ENCODE peak calls at places on chromosomes 2 and 18, in eight cellular contexts. One of them, this sample, is unnamed.
A peak's percentile ranks its signal among the peaks of the same experiment; 100 is the strongest.

GRCh38 chr18:12862467-12862866 is 21.6 kb downstream of the PTPN2 start:
- DNase-seq in A673: no peak
- DNase-seq in aorta: no peak
- DNase-seq in prostate gland: no peak
- DNase-seq in PC-9: peak; percentile 87
- DNase-seq in psoas muscle: no peak
- DNase-seq in GM23248: no peak
- DNase-seq in heart left ventricle: no peak
- DNase-seq in this sample: no peak

GRCh38 chr2:98348066-98348561 is 1.9 kb downstream of the CNGA3 start:
- DNase-seq in psoas muscle: no peak
- DNase-seq in aorta: no peak
- DNase-seq in A673: no peak
- DNase-seq in PC-9: peak; percentile 38
- DNase-seq in GM23248: peak; percentile 18
- DNase-seq in heart left ventricle: no peak
- DNase-seq in prostate gland: no peak
- DNase-seq in this sample: no peak

GRCh38 chr18:13397504-13398163 is 179.1 kb downstream of the LDLRAD4 start:
- DNase-seq in heart left ventricle: no peak
- DNase-seq in prostate gland: no peak
- DNase-seq in A673: no peak
- DNase-seq in aorta: no peak
- DNase-seq in GM23248: no peak
- DNase-seq in psoas muscle: no peak
- DNase-seq in PC-9: no peak
- DNase-seq in this sample: no peak

GRCh38 chr2:54535599-54536195 is 79.6 kb downstream of the SPTBN1 start:
- DNase-seq in GM23248: no peak
- DNase-seq in PC-9: no peak
- DNase-seq in A673: no peak
- DNase-seq in psoas muscle: peak; percentile 27
- DNase-seq in aorta: no peak
- DNase-seq in heart left ventricle: no peak
- DNase-seq in prostate gland: no peak
- DNase-seq in this sample: peak; percentile 54

GRCh38 chr2:202861987-202862386 is 9.6 kb downstream of the ICA1L start:
- DNase-seq in aorta: no peak
- DNase-seq in PC-9: no peak
- DNase-seq in GM23248: no peak
- DNase-seq in A673: no peak
- DNase-seq in psoas muscle: no peak
- DNase-seq in heart left ventricle: no peak
- DNase-seq in prostate gland: no peak
- DNase-seq in this sample: no peak

GRCh38 chr18:22543764-22544163 is 126.0 kb upstream of the CTAGE1 start:
- DNase-seq in GM23248: no peak
- DNase-seq in PC-9: no peak
- DNase-seq in aorta: peak; percentile 70
- DNase-seq in A673: no peak
- DNase-seq in prostate gland: no peak
- DNase-seq in heart left ventricle: no peak
- DNase-seq in psoas muscle: peak; percentile 41
- DNase-seq in this sample: peak; percentile 79

GRCh38 chr2:20595439-20596192 is 55.3 kb downstream of the HS1BP3 start:
- DNase-seq in GM23248: no peak
- DNase-seq in psoas muscle: no peak
- DNase-seq in aorta: peak; percentile 78
- DNase-seq in A673: no peak
- DNase-seq in PC-9: peak; percentile 92
- DNase-seq in prostate gland: no peak
- DNase-seq in heart left ventricle: peak; percentile 56
- DNase-seq in this sample: peak; percentile 72

GRCh38 chr2:138518860-138519259 is 17.3 kb downstream of the SPOPL start:
- DNase-seq in psoas muscle: no peak
- DNase-seq in A673: no peak
- DNase-seq in aorta: no peak
- DNase-seq in GM23248: no peak
- DNase-seq in heart left ventricle: no peak
- DNase-seq in PC-9: no peak
- DNase-seq in prostate gland: no peak
- DNase-seq in this sample: no peak

GRCh38 chr2:239670463-239671120 is 269.8 kb upstream of the HDAC4 start:
- DNase-seq in GM23248: no peak
- DNase-seq in A673: no peak
- DNase-seq in aorta: no peak
- DNase-seq in prostate gland: no peak
- DNase-seq in heart left ventricle: no peak
- DNase-seq in PC-9: no peak
- DNase-seq in psoas muscle: no peak
- DNase-seq in this sample: no peak

GRCh38 chr2:162731917-162732804 is 106.4 kb downstream of the KCNH7 start:
- DNase-seq in GM23248: no peak
- DNase-seq in aorta: no peak
- DNase-seq in PC-9: no peak
- DNase-seq in prostate gland: no peak
- DNase-seq in psoas muscle: no peak
- DNase-seq in heart left ventricle: no peak
- DNase-seq in A673: no peak
- DNase-seq in this sample: no peak

GRCh38 chr18:37494406-37494805 is 71.2 kb downstream of the CELF4 start:
- DNase-seq in psoas muscle: no peak
- DNase-seq in aorta: no peak
- DNase-seq in PC-9: no peak
- DNase-seq in heart left ventricle: no peak
- DNase-seq in prostate gland: no peak
- DNase-seq in A673: no peak
- DNase-seq in GM23248: no peak
- DNase-seq in this sample: no peak

GRCh38 chr18:75391275-75392115 is 36.0 kb downstream of the SMIM21 start:
- DNase-seq in aorta: no peak
- DNase-seq in GM23248: no peak
- DNase-seq in A673: no peak
- DNase-seq in PC-9: no peak
- DNase-seq in prostate gland: no peak
- DNase-seq in psoas muscle: no peak
- DNase-seq in heart left ventricle: no peak
- DNase-seq in this sample: no peak

GRCh38 chr2:72988726-72989273 is 71.5 kb downstream of the EMX1 start:
- DNase-seq in heart left ventricle: no peak
- DNase-seq in GM23248: no peak
- DNase-seq in psoas muscle: no peak
- DNase-seq in prostate gland: no peak
- DNase-seq in aorta: peak; percentile 34
- DNase-seq in PC-9: no peak
- DNase-seq in A673: no peak
- DNase-seq in this sample: no peak

GRCh38 chr2:118632921-118633320 is 214.5 kb downstream of the EN1 start:
- DNase-seq in psoas muscle: no peak
- DNase-seq in heart left ventricle: no peak
- DNase-seq in aorta: no peak
- DNase-seq in A673: no peak
- DNase-seq in prostate gland: no peak
- DNase-seq in PC-9: no peak
- DNase-seq in GM23248: no peak
- DNase-seq in this sample: no peak

DNA sequence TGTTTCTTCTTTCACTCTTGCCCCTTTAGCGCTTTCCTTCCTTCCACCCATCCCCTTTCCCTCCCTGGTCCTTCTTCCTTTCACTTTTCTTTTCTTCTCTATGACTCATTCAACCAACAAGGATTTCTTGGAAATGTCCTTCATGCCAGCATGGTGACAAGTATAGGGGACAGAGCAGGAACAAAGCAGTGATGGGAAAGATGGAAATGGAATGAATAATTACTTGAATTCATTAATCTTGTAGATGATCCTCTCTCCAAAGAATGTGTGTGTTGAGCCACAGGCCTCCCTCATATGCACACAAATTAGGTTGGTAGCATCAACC is 1.5 kb downstream of the VAMP5 start:
- DNase-seq in aorta: no peak
- DNase-seq in A673: no peak
- DNase-seq in prostate gland: no peak
- DNase-seq in PC-9: no peak
- DNase-seq in heart left ventricle: no peak
- DNase-seq in GM23248: peak; percentile 73
- DNase-seq in psoas muscle: no peak
- DNase-seq in this sample: no peak
- H3K4me3 ChIP-seq in aorta: no peak overlapping the region
- H3K4me3 ChIP-seq in A673: no peak overlapping the region
- H3K4me3 ChIP-seq in prostate gland: no peak overlapping the region
- H3K4me3 ChIP-seq in PC-9: no peak overlapping the region
- H3K4me3 ChIP-seq in heart left ventricle: no peak overlapping the region
- H3K4me3 ChIP-seq in GM23248: peak overlapping the region; percentile 78
- H3K4me3 ChIP-seq in psoas muscle: peak overlapping the region; percentile 81
- H3K4me3 ChIP-seq in this sample: no peak overlapping the region

GRCh38 chr2:104965900-104966299 is 72.0 kb upstream of the MRPS9 start:
- DNase-seq in PC-9: no peak
- DNase-seq in A673: no peak
- DNase-seq in psoas muscle: no peak
- DNase-seq in GM23248: no peak
- DNase-seq in prostate gland: no peak
- DNase-seq in aorta: no peak
- DNase-seq in heart left ventricle: no peak
- DNase-seq in this sample: no peak
- H3K9me3 ChIP-seq in PC-9: peaks cover 4% of the 10 kb centered on the region
- H3K9me3 ChIP-seq in A673: no peaks in the 10 kb centered on the region
- H3K9me3 ChIP-seq in psoas muscle: peaks cover 22% of the 10 kb centered on the region
- H3K9me3 ChIP-seq in GM23248: no peaks in the 10 kb centered on the region
- H3K9me3 ChIP-seq in prostate gland: no peaks in the 10 kb centered on the region
- H3K9me3 ChIP-seq in aorta: peaks cover 5% of the 10 kb centered on the region
- H3K9me3 ChIP-seq in heart left ventricle: no peaks in the 10 kb centered on the region
- H3K9me3 ChIP-seq in this sample: no peaks in the 10 kb centered on the region

DNA sequence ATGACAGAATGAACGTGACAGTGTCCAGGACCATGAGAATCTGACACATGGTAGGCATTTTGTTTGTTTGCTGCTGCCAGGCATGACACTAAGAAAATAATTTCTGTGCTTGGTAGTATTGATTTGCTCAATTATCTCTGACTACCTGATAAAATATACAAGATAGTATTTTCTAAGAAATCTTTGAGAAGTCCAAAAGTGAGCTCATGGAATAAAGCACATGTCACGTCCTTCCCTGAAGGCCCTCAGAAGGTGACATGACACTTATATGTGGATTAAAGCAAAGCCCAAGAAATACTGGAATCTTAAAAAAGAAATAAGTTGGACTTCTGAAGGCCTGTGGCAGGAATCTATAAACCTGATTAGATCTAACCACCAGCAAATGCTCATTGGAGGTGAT is 3.8 kb upstream of the TTN start:
- DNase-seq in A673: no peak
- DNase-seq in aorta: no peak
- DNase-seq in prostate gland: no peak
- DNase-seq in heart left ventricle: no peak
- DNase-seq in GM23248: no peak
- DNase-seq in PC-9: no peak
- DNase-seq in psoas muscle: no peak
- DNase-seq in this sample: no peak
- H3K27ac ChIP-seq in A673: no peak overlapping the region
- H3K27ac ChIP-seq in aorta: peak overlapping the region; percentile 30
- H3K27ac ChIP-seq in prostate gland: no peak overlapping the region
- H3K27ac ChIP-seq in heart left ventricle: no peak overlapping the region
- H3K27ac ChIP-seq in GM23248: no peak overlapping the region
- H3K27ac ChIP-seq in PC-9: no peak overlapping the region
- H3K27ac ChIP-seq in psoas muscle: peak overlapping the region; percentile 96
- H3K27ac ChIP-seq in this sample: no peak overlapping the region

GRCh38 chr2:25198209-25198525 is 29.8 kb upstream of the POMC start:
- DNase-seq in psoas muscle: no peak
- DNase-seq in PC-9: no peak
- DNase-seq in prostate gland: no peak
- DNase-seq in aorta: no peak
- DNase-seq in GM23248: no peak
- DNase-seq in A673: no peak
- DNase-seq in heart left ventricle: no peak
- DNase-seq in this sample: no peak
- H3K4me3 ChIP-seq in psoas muscle: no peak overlapping the region
- H3K4me3 ChIP-seq in PC-9: no peak overlapping the region
- H3K4me3 ChIP-seq in prostate gland: no peak overlapping the region
- H3K4me3 ChIP-seq in aorta: no peak overlapping the region
- H3K4me3 ChIP-seq in GM23248: no peak overlapping the region
- H3K4me3 ChIP-seq in A673: no peak overlapping the region
- H3K4me3 ChIP-seq in heart left ventricle: no peak overlapping the region
- H3K4me3 ChIP-seq in this sample: no peak overlapping the region

GRCh38 chr2:213069531-213069930 is 81.9 kb downstream of the IKZF2 start:
- DNase-seq in prostate gland: no peak
- DNase-seq in A673: no peak
- DNase-seq in heart left ventricle: no peak
- DNase-seq in aorta: no peak
- DNase-seq in PC-9: no peak
- DNase-seq in GM23248: peak; percentile 45
- DNase-seq in psoas muscle: no peak
- DNase-seq in this sample: no peak
- H3K9me3 ChIP-seq in prostate gland: no peaks in the 10 kb centered on the region
- H3K9me3 ChIP-seq in A673: no peaks in the 10 kb centered on the region
- H3K9me3 ChIP-seq in heart left ventricle: no peaks in the 10 kb centered on the region
- H3K9me3 ChIP-seq in aorta: no peaks in the 10 kb centered on the region
- H3K9me3 ChIP-seq in PC-9: no peaks in the 10 kb centered on the region
- H3K9me3 ChIP-seq in GM23248: no peaks in the 10 kb centered on the region
- H3K9me3 ChIP-seq in psoas muscle: no peaks in the 10 kb centered on the region
- H3K9me3 ChIP-seq in this sample: no peaks in the 10 kb centered on the region

GRCh38 chr18:36095936-36096519 is 28.7 kb upstream of the RPRD1A start:
- DNase-seq in GM23248: peak; percentile 81
- DNase-seq in psoas muscle: no peak
- DNase-seq in heart left ventricle: no peak
- DNase-seq in aorta: no peak
- DNase-seq in PC-9: peak; percentile 51
- DNase-seq in A673: peak; percentile 65
- DNase-seq in prostate gland: no peak
- DNase-seq in this sample: no peak
- H3K27ac ChIP-seq in GM23248: no peak overlapping the region
- H3K27ac ChIP-seq in psoas muscle: no peak overlapping the region
- H3K27ac ChIP-seq in heart left ventricle: no peak overlapping the region
- H3K27ac ChIP-seq in aorta: no peak overlapping the region
- H3K27ac ChIP-seq in PC-9: no peak overlapping the region
- H3K27ac ChIP-seq in A673: no peak overlapping the region
- H3K27ac ChIP-seq in prostate gland: peak overlapping the region; percentile 68
- H3K27ac ChIP-seq in this sample: no peak overlapping the region

GRCh38 chr2:207711750-207712487 is 479 bp downstream of the CCNYL1 start:
- DNase-seq in psoas muscle: peak; percentile 50
- DNase-seq in heart left ventricle: peak; percentile 61
- DNase-seq in GM23248: peak; percentile 73
- DNase-seq in aorta: peak; percentile 85
- DNase-seq in A673: peak; percentile 32
- DNase-seq in prostate gland: peak; percentile 41
- DNase-seq in PC-9: peak; percentile 41
- DNase-seq in this sample: peak; percentile 76

GRCh38 chr2:207710814-207711740 is at the start of gene CCNYL1:
- DNase-seq in PC-9: peak; percentile 94
- DNase-seq in prostate gland: peak; percentile 99
- DNase-seq in aorta: peak; percentile 100
- DNase-seq in GM23248: peak; percentile 100
- DNase-seq in heart left ventricle: peak; percentile 100
- DNase-seq in psoas muscle: peak; percentile 98
- DNase-seq in A673: peak; percentile 99
- DNase-seq in this sample: peak; percentile 98

GRCh38 chr2:207720517-207721187 is 9.2 kb downstream of the CCNYL1 start:
- DNase-seq in aorta: no peak
- DNase-seq in PC-9: peak; percentile 90
- DNase-seq in A673: no peak
- DNase-seq in GM23248: no peak
- DNase-seq in psoas muscle: no peak
- DNase-seq in prostate gland: no peak
- DNase-seq in heart left ventricle: no peak
- DNase-seq in this sample: no peak

GRCh38 chr2:207719008-207719407 is 7.6 kb downstream of the CCNYL1 start:
- DNase-seq in A673: no peak
- DNase-seq in heart left ventricle: no peak
- DNase-seq in prostate gland: no peak
- DNase-seq in psoas muscle: no peak
- DNase-seq in PC-9: no peak
- DNase-seq in aorta: no peak
- DNase-seq in GM23248: no peak
- DNase-seq in this sample: no peak

GRCh38 chr2:207716061-207716460 is 4.6 kb downstream of the CCNYL1 start:
- DNase-seq in PC-9: no peak
- DNase-seq in prostate gland: no peak
- DNase-seq in GM23248: no peak
- DNase-seq in heart left ventricle: no peak
- DNase-seq in A673: no peak
- DNase-seq in aorta: no peak
- DNase-seq in psoas muscle: no peak
- DNase-seq in this sample: no peak
- H3K4me3 ChIP-seq in PC-9: no peak overlapping the region
- H3K4me3 ChIP-seq in prostate gland: no peak overlapping the region
- H3K4me3 ChIP-seq in GM23248: no peak overlapping the region
- H3K4me3 ChIP-seq in heart left ventricle: no peak overlapping the region
- H3K4me3 ChIP-seq in A673: no peak overlapping the region
- H3K4me3 ChIP-seq in aorta: no peak overlapping the region
- H3K4me3 ChIP-seq in psoas muscle: no peak overlapping the region
- H3K4me3 ChIP-seq in this sample: no peak overlapping the region

This sample was measured in tibial artery.